ENCODE peak calls at places on chromosomes 5 and 9, in seven cellular contexts. W is posterior vena cava; S is EL; J is omental fat pad; L is stimulated activated CD8-positive, alpha-beta memory T cell treated with anti-CD3 and anti-CD28 coated beads, Interleukin-15, amount 100 ng/mL, for 24 hours; E is spleen; Q is activated T-cell treated with anti-CD3 and anti-CD28 coated beads, Interleukin-2, amount 50 U/mL, for 72 hours. T is an unnamed sample.

GRCh38 chr9:130193119-130193518 is 20.9 kb downstream of the NCS1 start:
- DNase-seq in W (no peak), S (no peak), J (no peak), L (no peak), E (no peak), Q (no peak), T (no peak)

GRCh38 chr5:140926211-140926902 is at the start of gene PCDHAC1:
- DNase-seq in W (peak), S (peak), J (peak), L (no peak), E (peak), Q (peak), T (peak)

GRCh38 chr9:137167113-137167751 is 2.6 kb downstream of the LRRC26 start:
- DNase-seq in W (no peak), S (no peak), J (no peak), L (no peak), E (no peak), Q (no peak), T (peak)

GRCh38 chr9:37984672-37985611 is 81.0 kb upstream of the SLC25A51 start:
- DNase-seq in W (peak), S (peak), J (no peak), L (no peak), E (peak), Q (no peak), T (peak)

GRCh38 chr5:149658299-149658698 is 71.8 kb upstream of the PPARGC1B start:
- DNase-seq in W (no peak), S (no peak), J (no peak), L (no peak), E (no peak), Q (no peak), T (no peak)

GRCh38 chr9:2622361-2623045 is 916 bp downstream of the VLDLR start:
- DNase-seq in W (peak), S (peak), J (no peak), L (no peak), E (peak), Q (peak), T (peak)

GRCh38 chr5:100691545-100691944 is 156.4 kb downstream of the FAM174A start:
- DNase-seq in W (no peak), S (peak), J (no peak), L (no peak), E (no peak), Q (no peak), T (no peak)

GRCh38 chr9:117587263-117587662 is 116.9 kb upstream of the TLR4 start:
- DNase-seq in W (no peak), S (no peak), J (no peak), L (no peak), E (no peak), Q (no peak), T (no peak)

GRCh38 chr5:127844631-127845030 is 141.4 kb downstream of the CCDC192 start:
- DNase-seq in W (no peak), S (no peak), J (no peak), L (no peak), E (no peak), Q (no peak), T (no peak)

GRCh38 chr5:180209137-180209581 is at the start of gene RASGEF1C:
- DNase-seq in W (no peak), S (peak), J (no peak), L (peak), E (peak), Q (peak), T (peak)

GRCh38 chr5:62691946-62692345 is 113.3 kb downstream of the LRRC70 start:
- DNase-seq in W (no peak), S (no peak), J (no peak), L (no peak), E (no peak), Q (no peak), T (no peak)

GRCh38 chr5:7348168-7348802 is 47.7 kb upstream of the ADCY2 start:
- DNase-seq in W (no peak), S (no peak), J (no peak), L (no peak), E (no peak), Q (no peak), T (no peak)

GRCh38 chr9:110103257-110103656 is 104.7 kb downstream of the C9orf152 start:
- DNase-seq in W (no peak), S (no peak), J (no peak), L (no peak), E (no peak), Q (no peak), T (no peak)

GRCh38 chr9:95626885-95627558 is 110.3 kb upstream of the PTCH1 start:
- DNase-seq in W (peak), S (peak), J (no peak), L (no peak), E (peak), Q (peak), T (peak)

GRCh38 chr9:108813951-108814601 is 41.7 kb downstream of the ACTL7B start:
- DNase-seq in W (no peak), S (peak), J (no peak), L (no peak), E (no peak), Q (no peak), T (peak)

GRCh38 chr5:1468247-1468612 is 23.0 kb upstream of the SLC6A3 start:
- DNase-seq in W (peak), S (no peak), J (no peak), L (no peak), E (no peak), Q (peak), T (no peak)

GRCh38 chr9:120985759-120986353 is 59.3 kb upstream of the TRAF1 start:
- DNase-seq in W (no peak), S (peak), J (no peak), L (no peak), E (no peak), Q (no peak), T (peak)

GRCh38 chr9:34371886-34372597 is 4.7 kb downstream of the MYORG start:
- DNase-seq in W (no peak), S (no peak), J (no peak), L (no peak), E (no peak), Q (no peak), T (no peak)